ENCODE peak calls at places on chromosomes 3 and 15, in ten cellular contexts. V is astrocyte, N is mucosa of descending colon, Y is pancreas, J is thoracic aorta, F is Panc1, K is right atrium auricular region, R is hepatocyte, H is mammary epithelial cell, C is body of pancreas. O is an unnamed sample. For H3K36me3, the result is how much of the 10 kb centered on the place peaks cover.

GRCh38 chr3:182303169-182303568 is 490.1 kb upstream of the ATP11B start:
- DNase-seq in V (no peak), N (no peak), Y (no peak), J (no peak), F (no peak), K (no peak), R (no peak), H (peak), C (no peak), O (no peak)

GRCh38 chr3:52777959-52778805 is 783 bp downstream of the ITIH1 start:
- DNase-seq in V (no peak), N (no peak), Y (peak), J (peak), F (no peak), K (peak), R (peak), H (no peak), C (no peak), O (no peak)

GRCh38 chr3:38454884-38455638 is 1.4 kb downstream of the ACVR2B start:
- DNase-seq in V (no peak), N (peak), Y (peak), J (no peak), F (no peak), K (peak), R (peak), H (peak), C (peak), O (no peak)

GRCh38 chr3:59922226-59922625 is 872.4 kb upstream of the CFAP20DC start:
- DNase-seq in V (no peak), N (no peak), Y (no peak), J (no peak), F (no peak), K (no peak), R (no peak), H (no peak), C (no peak), O (no peak)

GRCh38 chr3:156816091-156816793 is 9.9 kb upstream of the LEKR1 start:
- DNase-seq in V (peak), N (peak), Y (peak), J (no peak), F (no peak), K (no peak), R (peak), H (no peak), C (peak), O (no peak)

GRCh38 chr3:157498374-157498773 is 4.8 kb downstream of the VEPH1 start:
- DNase-seq in V (no peak), N (no peak), Y (no peak), J (no peak), F (no peak), K (no peak), R (no peak), H (no peak), C (no peak), O (no peak)

GRCh38 chr3:179425075-179425474 is 26.2 kb downstream of the GNB4 start:
- DNase-seq in V (no peak), N (no peak), Y (no peak), J (no peak), F (no peak), K (no peak), R (no peak), H (no peak), C (no peak), O (no peak)

GRCh38 chr3:8458235-8458634 is 43.4 kb upstream of the LMCD1 start:
- DNase-seq in V (peak), N (no peak), Y (no peak), J (no peak), F (no peak), K (no peak), R (no peak), H (no peak), C (no peak), O (no peak)

GRCh38 chr15:34490421-34491193 is 53.0 kb upstream of the GOLGA8A start:
- DNase-seq in V (no peak), N (no peak), Y (peak), J (no peak), F (no peak), K (no peak), R (peak), H (no peak), C (no peak), O (no peak)

GRCh38 chr15:52709172-52709979 is 30.2 kb upstream of the ATOSA start:
- DNase-seq in V (no peak), N (peak), Y (peak), J (no peak), F (no peak), K (no peak), R (peak), H (no peak), C (peak), O (no peak)

GRCh38 chr3:4721511-4721911 is 228.4 kb downstream of the ITPR1 start:
- DNase-seq in V (peak), N (no peak), Y (no peak), J (no peak), F (no peak), K (no peak), R (no peak), H (peak), C (no peak), O (peak)

GRCh38 chr3:179174898-179175297 is 26.7 kb downstream of the PIK3CA start:
- DNase-seq in V (no peak), N (no peak), Y (no peak), J (no peak), F (no peak), K (no peak), R (no peak), H (no peak), C (no peak), O (no peak)

GRCh38 chr3:11643212-11644087 is at the start of gene VGLL4:
- DNase-seq in V (peak), N (peak), Y (peak), J (peak), F (no peak), K (peak), R (peak), H (peak), C (peak), O (peak)

GRCh38 chr15:56042523-56042922 is 49.1 kb upstream of the NEDD4 start:
- DNase-seq in V (no peak), N (no peak), Y (no peak), J (no peak), F (no peak), K (no peak), R (peak), H (no peak), C (no peak), O (no peak)

GRCh38 chr3:18888370-18888769 is 259.9 kb upstream of the KCNH8 start:
- DNase-seq in V (no peak), N (no peak), Y (no peak), J (no peak), F (no peak), K (no peak), R (no peak), H (no peak), C (no peak), O (no peak)

GRCh38 chr3:22361465-22361864 is 610.5 kb upstream of the ZNF385D start:
- DNase-seq in V (peak), N (no peak), Y (no peak), J (no peak), F (no peak), K (no peak), R (no peak), H (no peak), C (no peak), O (no peak)

GRCh38 chr3:145849115-145849514 is 311.9 kb downstream of the PLOD2 start:
- DNase-seq in V (no peak), N (no peak), Y (no peak), J (no peak), F (no peak), K (no peak), R (no peak), H (no peak), C (no peak), O (no peak)

GRCh38 chr3:15290731-15291130 is 41.7 kb downstream of the SH3BP5 start:
- DNase-seq in V (no peak), N (no peak), Y (no peak), J (no peak), F (no peak), K (no peak), R (no peak), H (no peak), C (no peak), O (no peak)

GRCh38 chr3:101784850-101785613 is 6.0 kb downstream of the NXPE3 start:
- DNase-seq in V (no peak), N (no peak), Y (no peak), J (no peak), F (no peak), K (no peak), R (no peak), H (no peak), C (no peak), O (no peak)

GRCh38 chr3:3038201-3038991 is 71.8 kb downstream of the IL5RA start:
- DNase-seq in V (no peak), N (no peak), Y (no peak), J (no peak), F (no peak), K (no peak), R (peak), H (no peak), C (no peak), O (no peak)

GRCh38 chr3:65751123-65751700 is 287.5 kb downstream of the MAGI1 start:
- DNase-seq in V (no peak), N (peak), Y (peak), J (no peak), F (no peak), K (no peak), R (peak), H (peak), C (peak), O (no peak)

GRCh38 chr3:183692436-183692835 is 5.2 kb upstream of the YEATS2 start:
- DNase-seq in V (no peak), N (no peak), Y (no peak), J (no peak), F (no peak), K (no peak), R (peak), H (no peak), C (no peak), O (no peak)

GRCh38 chr15:88636039-88636438 is 2.8 kb upstream of the ISG20 start:
- DNase-seq in V (no peak), N (peak), Y (peak), J (no peak), F (no peak), K (no peak), R (peak), H (no peak), C (peak), O (no peak)

GRCh38 chr15:33028495-33028894 is 166.0 kb downstream of the FMN1 start:
- DNase-seq in V (no peak), N (no peak), Y (no peak), J (no peak), F (no peak), K (no peak), R (no peak), H (no peak), C (no peak), O (no peak)

GRCh38 chr3:143163562-143163961 is 44.0 kb downstream of the CHST2 start:
- DNase-seq in V (no peak), N (no peak), Y (no peak), J (no peak), F (no peak), K (no peak), R (no peak), H (no peak), C (no peak), O (no peak)

GRCh38 chr3:55645406-55645805 is 158.3 kb upstream of the WNT5A start:
- DNase-seq in V (no peak), N (no peak), Y (no peak), J (no peak), F (no peak), K (no peak), R (no peak), H (no peak), C (no peak), O (no peak)

GRCh38 chr15:65338366-65338765 is 33.9 kb downstream of the RNU5B-1 start:
- DNase-seq in V (no peak), N (peak), Y (no peak), J (no peak), F (no peak), K (no peak), R (no peak), H (no peak), C (no peak), O (no peak)

GRCh38 chr3:72382460-72382859 is 465.8 kb downstream of the SHQ1 start:
- DNase-seq in V (no peak), N (no peak), Y (no peak), J (no peak), F (no peak), K (no peak), R (no peak), H (no peak), C (no peak), O (no peak)

GRCh38 chr3:108642526-108642925 is 53.0 kb downstream of the DZIP3 start:
- DNase-seq in V (no peak), N (no peak), Y (no peak), J (no peak), F (no peak), K (no peak), R (no peak), H (no peak), C (no peak), O (no peak)

GRCh38 chr3:134211797-134212196 is 38.9 kb downstream of the RYK start:
- DNase-seq in V (peak), N (no peak), Y (no peak), J (no peak), F (no peak), K (no peak), R (peak), H (peak), C (no peak), O (no peak)

GRCh38 chr3:63724987-63725386 is 72.5 kb downstream of the SNTN start:
- DNase-seq in V (peak), N (no peak), Y (no peak), J (no peak), F (no peak), K (no peak), R (peak), H (peak), C (peak), O (peak)

GRCh38 chr15:37260255-37260654 is 159.9 kb upstream of the MEIS2 start:
- DNase-seq in V (no peak), N (no peak), Y (no peak), J (no peak), F (no peak), K (no peak), R (no peak), H (no peak), C (no peak), O (no peak)

GRCh38 chr3:126389112-126389791 is 5.5 kb upstream of the CFAP100 start:
- DNase-seq in V (peak), N (peak), Y (peak), J (peak), F (peak), K (peak), R (peak), H (peak), C (peak), O (no peak)

GRCh38 chr3:126389792-126390142 is 4.9 kb upstream of the CFAP100 start:
- DNase-seq in V (no peak), N (no peak), Y (no peak), J (no peak), F (no peak), K (no peak), R (no peak), H (no peak), C (no peak), O (no peak)

GRCh38 chr3:126390751-126391150 is 4.0 kb upstream of the CFAP100 start:
- DNase-seq in V (no peak), N (no peak), Y (peak), J (no peak), F (no peak), K (no peak), R (no peak), H (no peak), C (no peak), O (no peak)

GRCh38 chr3:126391631-126392030 is 3.1 kb upstream of the CFAP100 start:
- DNase-seq in V (no peak), N (no peak), Y (no peak), J (no peak), F (no peak), K (no peak), R (no peak), H (no peak), C (no peak), O (no peak)

GRCh38 chr3:126390201-126390600 is 4.5 kb upstream of the CFAP100 start:
- DNase-seq in V (no peak), N (no peak), Y (peak), J (no peak), F (no peak), K (no peak), R (no peak), H (no peak), C (no peak), O (no peak)
- H3K4me3 ChIP-seq in V (no peak), N (no peak), Y (no peak), J (no peak), F (no peak), K (no peak), R (no peak), H (no peak), C (no peak), O (no peak)

GRCh38 chr3:44995142-44995770 is 19.2 kb downstream of the EXOSC7 start:
- DNase-seq in V (peak), N (no peak), Y (no peak), J (no peak), F (no peak), K (peak), R (peak), H (no peak), C (peak), O (no peak)

GRCh38 chr3:44996556-44996969 is 20.5 kb downstream of the EXOSC7 start:
- DNase-seq in V (no peak), N (no peak), Y (no peak), J (no peak), F (no peak), K (no peak), R (peak), H (no peak), C (no peak), O (no peak)

GRCh38 chr3:44992555-44993470 is 16.8 kb downstream of the EXOSC7 start:
- DNase-seq in V (no peak), N (no peak), Y (no peak), J (no peak), F (no peak), K (no peak), R (peak), H (peak), C (no peak), O (no peak)

GRCh38 chr3:44991326-44991725 is 15.3 kb downstream of the EXOSC7 start:
- DNase-seq in V (no peak), N (no peak), Y (no peak), J (no peak), F (no peak), K (no peak), R (no peak), H (no peak), C (no peak), O (no peak)

GRCh38 chr3:44993471-44994205 is 17.6 kb downstream of the EXOSC7 start:
- DNase-seq in V (peak), N (no peak), Y (no peak), J (no peak), F (no peak), K (no peak), R (peak), H (peak), C (no peak), O (no peak)
- H3K36me3 ChIP-seq in V (under half), N (under half), Y (under half), J (under half), F (under half), K (under half), R (under half), H (under half), C (under half), O (under half)

GRCh38 chr3:100105536-100105935 is 8.8 kb downstream of the FILIP1L start:
- DNase-seq in V (no peak), N (no peak), Y (no peak), J (no peak), F (no peak), K (no peak), R (no peak), H (no peak), C (no peak), O (no peak)
- H3K4me3 ChIP-seq in V (no peak), N (no peak), Y (no peak), J (no peak), F (no peak), K (no peak), R (no peak), H (no peak), C (no peak), O (no peak)

GRCh38 chr3:141576744-141577052 is 89.9 kb downstream of the RASA2 start:
- DNase-seq in V (no peak), N (no peak), Y (no peak), J (no peak), F (no peak), K (no peak), R (no peak), H (no peak), C (no peak), O (no peak)
- H3K36me3 ChIP-seq in V (under half), N (under half), Y (under half), J (under half), F (under half), K (under half), R (under half), H (under half), C (under half), O (under half)

GRCh38 chr3:30615615-30616346 is 9.4 kb downstream of the TGFBR2 start:
- DNase-seq in V (no peak), N (no peak), Y (no peak), J (no peak), F (no peak), K (no peak), R (no peak), H (no peak), C (no peak), O (no peak)

GRCh38 chr3:30614373-30614772 is 8.0 kb downstream of the TGFBR2 start:
- DNase-seq in V (no peak), N (no peak), Y (no peak), J (no peak), F (no peak), K (no peak), R (no peak), H (no peak), C (no peak), O (no peak)

GRCh38 chr3:30616347-30617027 is 10.1 kb downstream of the TGFBR2 start:
- DNase-seq in V (no peak), N (no peak), Y (no peak), J (no peak), F (no peak), K (no peak), R (no peak), H (no peak), C (no peak), O (no peak)

GRCh38 chr3:30613135-30613825 is 6.9 kb downstream of the TGFBR2 start:
- DNase-seq in V (no peak), N (no peak), Y (no peak), J (no peak), F (no peak), K (no peak), R (no peak), H (no peak), C (no peak), O (no peak)

GRCh38 chr3:30614943-30615342 is 8.5 kb downstream of the TGFBR2 start:
- DNase-seq in V (peak), N (no peak), Y (no peak), J (no peak), F (no peak), K (no peak), R (no peak), H (peak), C (no peak), O (no peak)
- H3K4me3 ChIP-seq in V (no peak), N (no peak), Y (no peak), J (no peak), F (no peak), K (no peak), R (no peak), H (no peak), C (no peak), O (no peak)

DNA sequence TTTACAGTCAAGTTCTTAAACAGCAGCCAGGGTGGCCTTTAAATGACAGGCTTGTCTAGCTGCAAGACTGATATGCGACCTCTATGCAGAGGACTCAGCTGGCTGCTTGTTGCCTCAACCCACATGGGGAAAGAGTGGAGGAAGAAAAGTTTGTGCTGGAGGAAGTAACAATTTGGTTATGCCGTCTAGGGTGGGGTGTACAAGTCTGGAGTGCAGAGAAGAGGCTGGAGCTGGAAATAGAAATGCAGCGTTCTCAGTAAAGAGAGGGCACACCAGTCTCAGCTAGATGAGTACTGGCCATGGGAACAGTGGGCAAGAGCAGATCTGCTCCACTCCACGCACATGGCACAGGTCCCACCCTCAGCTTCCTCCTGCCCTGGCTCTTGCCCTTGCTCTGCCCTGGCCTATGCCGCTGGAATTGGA is 59.9 kb upstream of the FURIN start:
- DNase-seq in V (no peak), N (no peak), Y (no peak), J (no peak), F (no peak), K (no peak), R (no peak), H (no peak), C (no peak), O (no peak)
- H3K36me3 ChIP-seq in V (under half), N (under half), Y (under half), J (under half), F (under half), K (under half), R (under half), H (under half), C (under half), O (under half)

DNA sequence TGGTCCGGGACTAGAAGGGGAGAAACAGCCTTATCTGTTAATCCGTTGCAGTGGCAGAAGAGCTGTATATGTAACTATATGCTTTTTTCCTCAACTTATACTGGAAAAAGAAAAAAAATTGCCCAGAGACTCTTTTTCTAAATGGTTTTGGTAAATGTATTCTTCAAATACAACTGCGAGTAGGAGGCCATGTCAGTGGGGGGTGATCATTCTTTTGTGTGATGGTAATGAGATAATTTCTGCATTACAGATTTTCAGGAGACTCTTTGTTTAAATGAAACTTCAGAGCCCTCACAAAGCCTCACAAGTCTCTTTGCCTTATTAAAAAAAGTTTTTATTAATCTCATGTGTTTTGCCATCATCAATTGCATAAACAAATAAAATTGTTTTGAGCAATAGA is 116.5 kb downstream of the FNDC3B start:
- DNase-seq in V (no peak), N (no peak), Y (no peak), J (no peak), F (no peak), K (no peak), R (no peak), H (no peak), C (no peak), O (no peak)
- H3K4me3 ChIP-seq in V (no peak), N (no peak), Y (no peak), J (no peak), F (no peak), K (no peak), R (no peak), H (no peak), C (no peak), O (no peak)

O was measured in kidney epithelial cell.